ENCODE peak calls at places on chromosome 20, in six cellular contexts. C, O, Q, A, I and P are unnamed samples.

GRCh38 chr20:51335329-51335841 is 207.1 kb downstream of the NFATC2 start:
- DNase-seq in I (no peak), C (peak), O (peak), A (no peak), Q (no peak), P (no peak)

GRCh38 chr20:61925555-61926252 is 140.0 kb downstream of the TAF4 start:
- DNase-seq in Q (no peak), C (no peak), A (no peak), I (no peak), O (no peak), P (no peak)

GRCh38 chr20:61901421-61902212 is 164.1 kb downstream of the TAF4 start:
- DNase-seq in O (no peak), C (no peak), A (no peak), Q (no peak), I (peak), P (peak)

GRCh38 chr20:10590950-10591349 is 82.8 kb downstream of the JAG1 start:
- DNase-seq in A (no peak), O (no peak), I (no peak), Q (no peak), C (no peak), P (no peak)

GRCh38 chr20:54909702-54910101 is 434.3 kb downstream of the DOK5 start:
- DNase-seq in I (no peak), A (no peak), Q (no peak), O (no peak), C (no peak), P (no peak)

GRCh38 chr20:8082999-8083398 is 49.1 kb upstream of the PLCB1 start:
- DNase-seq in Q (no peak), A (no peak), I (no peak), O (no peak), C (peak), P (no peak)

GRCh38 chr20:59571591-59572314 is 32.6 kb upstream of the PHACTR3 start:
- DNase-seq in Q (peak), C (peak), A (peak), O (peak), I (peak), P (peak)

GRCh38 chr20:21505161-21505809 is 8.6 kb downstream of the NKX2-2 start:
- DNase-seq in O (peak), Q (peak), A (no peak), C (peak), I (peak), P (peak)

GRCh38 chr20:23541330-23541729 is 27.0 kb downstream of the CST9L start:
- DNase-seq in I (peak), O (no peak), Q (no peak), C (peak), A (no peak), P (no peak)

GRCh38 chr20:9052136-9052535 is 16.8 kb upstream of the PLCB4 start:
- DNase-seq in A (no peak), Q (no peak), C (no peak), O (no peak), I (no peak), P (peak)

GRCh38 chr20:10705801-10706459 is 32.1 kb upstream of the JAG1 start:
- DNase-seq in C (no peak), Q (no peak), I (no peak), O (no peak), A (no peak), P (no peak)

GRCh38 chr20:40513010-40513409 is 176.0 kb downstream of the MAFB start:
- DNase-seq in A (no peak), Q (no peak), I (no peak), C (no peak), O (no peak), P (no peak)

GRCh38 chr20:49424536-49424935 is 57.9 kb downstream of the KCNB1 start:
- DNase-seq in Q (peak), A (peak), O (no peak), I (no peak), C (no peak), P (peak)

GRCh38 chr20:32368323-32368722 is 10.2 kb downstream of the ASXL1 start:
- DNase-seq in Q (no peak), C (no peak), A (no peak), O (no peak), I (no peak), P (no peak)

GRCh38 chr20:63542696-63543095 is 4.9 kb downstream of the SRMS start:
- DNase-seq in C (no peak), I (no peak), A (no peak), Q (no peak), O (no peak), P (no peak)

GRCh38 chr20:62063981-62064787 is 1.5 kb downstream of the TAF4 start:
- DNase-seq in O (no peak), Q (peak), A (no peak), C (peak), I (no peak), P (peak)

GRCh38 chr20:45861157-45862075 is 4.0 kb downstream of the ZSWIM3 start:
- DNase-seq in A (no peak), Q (no peak), I (peak), C (no peak), O (no peak), P (peak)

GRCh38 chr20:47711046-47711752 is 74.1 kb downstream of the SULF2 start:
- DNase-seq in C (peak), I (no peak), Q (no peak), O (no peak), A (peak), P (peak)

GRCh38 chr20:20547221-20547875 is 165.1 kb downstream of the RALGAPA2 start:
- DNase-seq in O (no peak), Q (no peak), C (peak), A (no peak), I (peak), P (no peak)

GRCh38 chr20:54156522-54156921 is 17.3 kb downstream of the CYP24A1 start:
- DNase-seq in Q (no peak), O (no peak), I (no peak), A (no peak), C (no peak), P (no peak)

GRCh38 chr20:34566978-34567884 is 8.7 kb downstream of the MAP1LC3A start:
- DNase-seq in O (no peak), A (no peak), I (no peak), C (no peak), Q (no peak), P (no peak)

GRCh38 chr20:37575884-37576283 is 48.2 kb upstream of the BLCAP start:
- DNase-seq in C (no peak), A (no peak), I (peak), O (no peak), Q (no peak), P (peak)

GRCh38 chr20:54429364-54429763 is 46.0 kb upstream of the DOK5 start:
- DNase-seq in O (no peak), I (no peak), Q (no peak), C (no peak), A (no peak), P (no peak)

GRCh38 chr20:45433316-45433715 is 17.4 kb downstream of the PIGT start:
- DNase-seq in C (no peak), Q (no peak), I (no peak), A (peak), O (no peak), P (no peak)

GRCh38 chr20:63316502-63316921 is 23.5 kb downstream of the COL20A1 start:
- DNase-seq in O (no peak), A (no peak), I (no peak), Q (no peak), C (no peak), P (no peak)

GRCh38 chr20:13571662-13572061 is 67.1 kb downstream of the TASP1 start:
- DNase-seq in O (no peak), I (no peak), C (no peak), A (no peak), Q (no peak), P (no peak)

GRCh38 chr20:44204156-44204831 is 6.3 kb downstream of the OSER1 start:
- DNase-seq in Q (no peak), C (peak), I (no peak), O (no peak), A (no peak), P (no peak)